ENCODE peak calls at places on chromosomes 2 and 18, in five cellular contexts. One of them, this sample, is unnamed.

GRCh38 chr2:236588932-236589331 is 19.3 kb downstream of the ACKR3 start:
- DNase-seq in neuronal stem cell: no peak
- DNase-seq in EH: no peak
- DNase-seq in activated T-cell treated with anti-CD3 and anti-CD28 coated beads, Interleukin-2, amount 50 U/mL, for 72 hours: no peak
- DNase-seq in astrocyte of the cerebellum: no peak
- DNase-seq in this sample: no peak

GRCh38 chr2:42086500-42086953 is 38.7 kb downstream of the PKDCC start:
- DNase-seq in neuronal stem cell: peak; percentile 75
- DNase-seq in astrocyte of the cerebellum: peak; percentile 64
- DNase-seq in activated T-cell treated with anti-CD3 and anti-CD28 coated beads, Interleukin-2, amount 50 U/mL, for 72 hours: peak; percentile 44
- DNase-seq in EH: peak; percentile 69
- DNase-seq in this sample: no peak

GRCh38 chr18:75467396-75467795 is 39.9 kb upstream of the SMIM21 start:
- DNase-seq in astrocyte of the cerebellum: no peak
- DNase-seq in activated T-cell treated with anti-CD3 and anti-CD28 coated beads, Interleukin-2, amount 50 U/mL, for 72 hours: no peak
- DNase-seq in EH: no peak
- DNase-seq in neuronal stem cell: no peak
- DNase-seq in this sample: no peak

GRCh38 chr18:63775166-63775730 is at the start of gene SERPINB7:
- DNase-seq in astrocyte of the cerebellum: peak; percentile 37
- DNase-seq in neuronal stem cell: no peak
- DNase-seq in activated T-cell treated with anti-CD3 and anti-CD28 coated beads, Interleukin-2, amount 50 U/mL, for 72 hours: no peak
- DNase-seq in EH: peak; percentile 91
- DNase-seq in this sample: peak; percentile 49

GRCh38 chr2:42928692-42929576 is 136.6 kb upstream of the HAAO start:
- DNase-seq in EH: peak; percentile 45
- DNase-seq in astrocyte of the cerebellum: no peak
- DNase-seq in activated T-cell treated with anti-CD3 and anti-CD28 coated beads, Interleukin-2, amount 50 U/mL, for 72 hours: no peak
- DNase-seq in neuronal stem cell: peak; percentile 42
- DNase-seq in this sample: no peak

GRCh38 chr2:98039085-98039756 is 43.5 kb upstream of the TMEM131 start:
- DNase-seq in astrocyte of the cerebellum: no peak
- DNase-seq in activated T-cell treated with anti-CD3 and anti-CD28 coated beads, Interleukin-2, amount 50 U/mL, for 72 hours: no peak
- DNase-seq in neuronal stem cell: no peak
- DNase-seq in EH: no peak
- DNase-seq in this sample: no peak

GRCh38 chr2:56102866-56103265 is 80.9 kb upstream of the CCDC85A start:
- DNase-seq in neuronal stem cell: no peak
- DNase-seq in astrocyte of the cerebellum: no peak
- DNase-seq in activated T-cell treated with anti-CD3 and anti-CD28 coated beads, Interleukin-2, amount 50 U/mL, for 72 hours: no peak
- DNase-seq in EH: peak; percentile 66
- DNase-seq in this sample: peak; percentile 26

GRCh38 chr18:24196764-24197163 is 57.9 kb downstream of the CABYR start:
- DNase-seq in activated T-cell treated with anti-CD3 and anti-CD28 coated beads, Interleukin-2, amount 50 U/mL, for 72 hours: no peak
- DNase-seq in EH: no peak
- DNase-seq in astrocyte of the cerebellum: no peak
- DNase-seq in neuronal stem cell: no peak
- DNase-seq in this sample: no peak

GRCh38 chr2:239644016-239644415 is 243.2 kb upstream of the HDAC4 start:
- DNase-seq in astrocyte of the cerebellum: no peak
- DNase-seq in EH: no peak
- DNase-seq in neuronal stem cell: no peak
- DNase-seq in activated T-cell treated with anti-CD3 and anti-CD28 coated beads, Interleukin-2, amount 50 U/mL, for 72 hours: no peak
- DNase-seq in this sample: no peak

GRCh38 chr18:25329783-25330182 is 22.2 kb downstream of the ZNF521 start:
- DNase-seq in activated T-cell treated with anti-CD3 and anti-CD28 coated beads, Interleukin-2, amount 50 U/mL, for 72 hours: no peak
- DNase-seq in astrocyte of the cerebellum: no peak
- DNase-seq in EH: peak; percentile 7
- DNase-seq in neuronal stem cell: no peak
- DNase-seq in this sample: no peak